ENCODE peak calls at places on chromosomes 11 and 22, in five cellular contexts. F, Z, Q, V and D are unnamed samples.

GRCh38 chr22:27438271-27438980 is 363.1 kb downstream of the MN1 start:
- DNase-seq in V (no peak), Q (no peak), F (no peak), Z (peak; percentile 57), D (no peak)

GRCh38 chr11:94740083-94740974 is 27.8 kb upstream of the AMOTL1 start:
- DNase-seq in F (peak; percentile 83), V (no peak), Z (peak; percentile 80), Q (no peak), D (no peak)

GRCh38 chr22:22397292-22397870 is 111.2 kb downstream of the ZNF280B start:
- DNase-seq in Z (peak; percentile 23), F (no peak), Q (peak; percentile 48), V (no peak), D (no peak)

GRCh38 chr11:117218133-117218915 is 13.5 kb downstream of the PCSK7 start:
- DNase-seq in V (no peak), F (peak; percentile 69), Z (no peak), Q (no peak), D (peak; percentile 19)

GRCh38 chr11:112785717-112786116 is 175.5 kb upstream of the NCAM1 start:
- DNase-seq in Q (no peak), Z (no peak), F (no peak), V (no peak), D (no peak)

GRCh38 chr11:95451682-95452081 is 220.7 kb upstream of the SESN3 start:
- DNase-seq in Z (no peak), F (no peak), Q (no peak), V (no peak), D (no peak)

GRCh38 chr11:14894657-14895598 is 2.9 kb upstream of the CYP2R1 start:
- DNase-seq in Z (no peak), V (no peak), F (peak; percentile 67), Q (no peak), D (no peak)

GRCh38 chr22:40525250-40525884 is 111.2 kb downstream of the MRTFA start:
- DNase-seq in V (no peak), Q (no peak), F (no peak), Z (peak; percentile 19), D (no peak)

GRCh38 chr11:123235687-123236261 is 40.7 kb upstream of the CLMP start:
- DNase-seq in V (no peak), Z (no peak), Q (no peak), F (no peak), D (no peak)

GRCh38 chr11:117827521-117828511 is 3.3 kb upstream of the FXYD2 start:
- DNase-seq in V (no peak), Z (no peak), Q (no peak), F (no peak), D (no peak)

GRCh38 chr11:131693756-131694155 is 323.3 kb downstream of the NTM start:
- DNase-seq in F (no peak), Q (no peak), V (no peak), Z (no peak), D (no peak)

GRCh38 chr22:32265882-32266767 is 11.0 kb upstream of the SLC5A4 start:
- DNase-seq in V (no peak), F (peak; percentile 77), Q (peak; percentile 76), Z (peak; percentile 71), D (no peak)

GRCh38 chr11:95650271-95650670 is 139.3 kb downstream of the FAM76B start:
- DNase-seq in Q (no peak), Z (no peak), F (no peak), V (no peak), D (no peak)

GRCh38 chr11:65711785-65712632 is at the start of gene KAT5:
- DNase-seq in V (peak; percentile 89), F (peak; percentile 100), Q (peak; percentile 99), Z (peak; percentile 99), D (peak; percentile 97)

GRCh38 chr11:1308745-1309497 is 511 bp downstream of the TOLLIP start:
- DNase-seq in Z (no peak), Q (no peak), F (no peak), V (no peak), D (no peak)

GRCh38 chr22:49642331-49642730 is 185.3 kb downstream of the BRD1 start:
- DNase-seq in F (no peak), Z (no peak), V (no peak), Q (no peak), D (no peak)

GRCh38 chr11:83827940-83828554 is 541.9 kb upstream of the CCDC90B start:
- DNase-seq in Q (peak; percentile 13), F (no peak), Z (peak; percentile 30), V (no peak), D (no peak)

GRCh38 chr11:92329137-92329536 is 104.5 kb downstream of the FAT3 start:
- DNase-seq in Q (no peak), F (no peak), V (no peak), Z (no peak), D (no peak)

GRCh38 chr22:49657275-49657973 is 170.2 kb downstream of the BRD1 start:
- DNase-seq in V (no peak), Q (no peak), Z (no peak), F (peak; percentile 74), D (peak; percentile 46)

GRCh38 chr11:106172389-106172991 is 95.0 kb downstream of the AASDHPPT start:
- DNase-seq in F (no peak), V (no peak), Q (no peak), Z (no peak), D (no peak)

GRCh38 chr11:13947379-13947778 is 15.1 kb upstream of the SPON1 start:
- DNase-seq in Z (no peak), F (no peak), V (no peak), Q (no peak), D (no peak)

GRCh38 chr11:66068923-66069714 is 953 bp upstream of the PACS1 start:
- DNase-seq in F (peak; percentile 71), Z (peak; percentile 24), Q (no peak), V (no peak), D (no peak)

GRCh38 chr11:445765-446588 is 4.1 kb upstream of the PTDSS2 start:
- DNase-seq in V (no peak), Q (no peak), Z (no peak), F (no peak), D (no peak)

GRCh38 chr11:107769189-107769588 is 57.3 kb upstream of the SLN start:
- DNase-seq in V (no peak), Z (no peak), Q (no peak), F (no peak), D (no peak)

GRCh38 chr11:76205252-76206076 is 838 bp downstream of the WNT11 start:
- DNase-seq in V (no peak), F (no peak), Q (no peak), Z (no peak), D (no peak)

GRCh38 chr22:40332319-40332781 is 13.9 kb upstream of the ADSL start:
- DNase-seq in Z (no peak), F (peak; percentile 14), V (no peak), Q (no peak), D (no peak)

GRCh38 chr22:23373601-23374000 is 193.3 kb downstream of the BCR start:
- DNase-seq in Z (no peak), Q (no peak), F (no peak), V (no peak), D (no peak)

GRCh38 chr11:57321388-57321995 is 3.3 kb downstream of the TNKS1BP1 start:
- DNase-seq in V (no peak), Q (no peak), F (no peak), Z (no peak), D (no peak)

GRCh38 chr22:28310299-28310698 is 369.3 kb downstream of the TTC28 start:
- DNase-seq in Z (no peak), V (no peak), F (no peak), Q (no peak), D (no peak)

GRCh38 chr11:7467652-7468051 is 17.7 kb upstream of the OLFML1 start:
- DNase-seq in Z (no peak), F (no peak), V (no peak), Q (no peak), D (no peak)

GRCh38 chr22:20093437-20093836 is 13.4 kb downstream of the DGCR8 start:
- DNase-seq in Q (no peak), F (no peak), V (no peak), Z (no peak), D (no peak)

GRCh38 chr11:112115389-112115788 is 28.7 kb downstream of the SDHD start:
- DNase-seq in Q (no peak), Z (no peak), F (no peak), V (no peak), D (no peak)